ENCODE peak calls at places on chromosomes 6 and 20, in six cellular contexts. G is right lobe of liver; Z is A549; P is CD4-positive, alpha-beta T cell; L is endothelial cell of umbilical vein; W is psoas muscle. S is an unnamed sample.

GRCh38 chr6:89117285-89118108 is at the start of gene SRSF12:
- DNase-seq in G (peak), Z (peak), P (peak), L (peak), W (peak), S (peak)

GRCh38 chr6:40788661-40789111 is 201.5 kb upstream of the LRFN2 start:
- DNase-seq in G (no peak), Z (no peak), P (peak), L (peak), W (no peak), S (no peak)

GRCh38 chr6:30821862-30822784 is 62.2 kb upstream of the DDR1 start:
- DNase-seq in G (no peak), Z (peak), P (no peak), L (peak), W (no peak), S (peak)

GRCh38 chr20:48329676-48330644 is 497.8 kb downstream of the PREX1 start:
- DNase-seq in G (no peak), Z (peak), P (no peak), L (peak), W (no peak), S (no peak)

GRCh38 chr6:163415176-163415619 is 680 bp downstream of the QKI start:
- DNase-seq in G (peak), Z (no peak), P (peak), L (no peak), W (peak), S (no peak)

GRCh38 chr20:63748356-63749270 is 9.0 kb downstream of the SLC2A4RG start:
- DNase-seq in G (peak), Z (no peak), P (no peak), L (no peak), W (peak), S (no peak)

GRCh38 chr6:27518881-27519795 is 46.2 kb upstream of the ZNF184 start:
- DNase-seq in G (peak), Z (no peak), P (peak), L (peak), W (peak), S (peak)

GRCh38 chr6:15026832-15027231 is 219.0 kb upstream of the JARID2 start:
- DNase-seq in G (no peak), Z (peak), P (no peak), L (no peak), W (no peak), S (no peak)

GRCh38 chr6:87029711-87030314 is 65.1 kb downstream of the CGA start:
- DNase-seq in G (no peak), Z (peak), P (no peak), L (peak), W (no peak), S (peak)

GRCh38 chr6:10595731-10596664 is 74.8 kb downstream of the GCNT2 start:
- DNase-seq in G (no peak), Z (no peak), P (no peak), L (no peak), W (no peak), S (no peak)

GRCh38 chr6:64330694-64331309 is 695.2 kb downstream of the PHF3 start:
- DNase-seq in G (peak), Z (no peak), P (no peak), L (peak), W (peak), S (peak)

GRCh38 chr20:2767768-2768631 is 32.4 kb downstream of the CPXM1 start:
- DNase-seq in G (peak), Z (no peak), P (no peak), L (peak), W (no peak), S (peak)

GRCh38 chr6:55668625-55669024 is 89.6 kb upstream of the HMGCLL1 start:
- DNase-seq in G (no peak), Z (no peak), P (no peak), L (peak), W (no peak), S (no peak)

GRCh38 chr20:3808141-3808479 is 12.0 kb downstream of the CDC25B start:
- DNase-seq in G (peak), Z (peak), P (no peak), L (peak), W (peak), S (peak)

GRCh38 chr6:124765314-124765713 is 196.9 kb upstream of the RNF217 start:
- DNase-seq in G (no peak), Z (no peak), P (no peak), L (no peak), W (no peak), S (no peak)

GRCh38 chr6:143620461-143620860 is 57.3 kb upstream of the PHACTR2 start:
- DNase-seq in G (no peak), Z (no peak), P (no peak), L (no peak), W (no peak), S (no peak)

GRCh38 chr20:46568570-46569129 is 18.2 kb upstream of the OCSTAMP start:
- DNase-seq in G (no peak), Z (no peak), P (no peak), L (peak), W (peak), S (no peak)

GRCh38 chr6:17877196-17877889 is 110.1 kb downstream of the KIF13A start:
- DNase-seq in G (no peak), Z (peak), P (no peak), L (no peak), W (no peak), S (peak)

GRCh38 chr20:64279826-64280459 is 24.4 kb downstream of the PCMTD2 start:
- DNase-seq in G (no peak), Z (no peak), P (no peak), L (no peak), W (no peak), S (no peak)

GRCh38 chr6:169970306-169970988 is 219.0 kb downstream of the ERMARD start:
- DNase-seq in G (no peak), Z (no peak), P (no peak), L (no peak), W (no peak), S (no peak)

GRCh38 chr6:47678739-47679138 is 19.6 kb upstream of the ADGRF4 start:
- DNase-seq in G (no peak), Z (no peak), P (no peak), L (no peak), W (no peak), S (no peak)

GRCh38 chr20:41009960-41010359 is 18.7 kb upstream of the TOP1 start:
- DNase-seq in G (no peak), Z (no peak), P (no peak), L (peak), W (no peak), S (no peak)

GRCh38 chr6:150844371-150844770 is 21.1 kb upstream of the MTHFD1L start:
- DNase-seq in G (no peak), Z (no peak), P (no peak), L (no peak), W (no peak), S (no peak)

GRCh38 chr6:834879-835278 is 141.9 kb upstream of the EXOC2 start:
- DNase-seq in G (no peak), Z (no peak), P (no peak), L (no peak), W (no peak), S (no peak)

GRCh38 chr6:38337819-38338465 is 301.8 kb downstream of the BTBD9 start:
- DNase-seq in G (no peak), Z (peak), P (no peak), L (peak), W (no peak), S (peak)

GRCh38 chr6:85966859-85967258 is 324.2 kb upstream of the SYNCRIP start:
- DNase-seq in G (no peak), Z (no peak), P (no peak), L (no peak), W (no peak), S (no peak)

GRCh38 chr6:148565931-148566663 is 180.7 kb upstream of the UST start:
- DNase-seq in G (no peak), Z (no peak), P (no peak), L (peak), W (no peak), S (peak)

GRCh38 chr6:167153523-167153959 is 4.2 kb downstream of the GPR31 start:
- DNase-seq in G (no peak), Z (no peak), P (no peak), L (peak), W (no peak), S (peak)

GRCh38 chr6:132814716-132815570 is 574 bp downstream of the RPS12 start:
- DNase-seq in G (peak), Z (no peak), P (no peak), L (peak), W (no peak), S (no peak)

GRCh38 chr6:170080169-170080827 is 210.6 kb downstream of the DLL1 start:
- DNase-seq in G (no peak), Z (no peak), P (no peak), L (no peak), W (peak), S (no peak)

GRCh38 chr6:121645100-121645745 is 209.8 kb downstream of the GJA1 start:
- DNase-seq in G (no peak), Z (no peak), P (no peak), L (no peak), W (no peak), S (no peak)

GRCh38 chr6:128199461-128199860 is 298.6 kb upstream of the THEMIS start:
- DNase-seq in G (no peak), Z (no peak), P (no peak), L (no peak), W (no peak), S (no peak)

GRCh38 chr6:42022755-42023384 is 27.5 kb upstream of the TAF8 start:
- DNase-seq in G (no peak), Z (no peak), P (no peak), L (no peak), W (no peak), S (no peak)

GRCh38 chr6:42025066-42025789 is 25.1 kb upstream of the TAF8 start:
- DNase-seq in G (no peak), Z (no peak), P (no peak), L (no peak), W (no peak), S (no peak)

GRCh38 chr6:42025790-42026311 is 24.5 kb upstream of the TAF8 start:
- DNase-seq in G (no peak), Z (no peak), P (no peak), L (no peak), W (no peak), S (no peak)

GRCh38 chr6:42020967-42021366 is 29.4 kb upstream of the TAF8 start:
- DNase-seq in G (no peak), Z (no peak), P (no peak), L (no peak), W (no peak), S (no peak)

DNA sequence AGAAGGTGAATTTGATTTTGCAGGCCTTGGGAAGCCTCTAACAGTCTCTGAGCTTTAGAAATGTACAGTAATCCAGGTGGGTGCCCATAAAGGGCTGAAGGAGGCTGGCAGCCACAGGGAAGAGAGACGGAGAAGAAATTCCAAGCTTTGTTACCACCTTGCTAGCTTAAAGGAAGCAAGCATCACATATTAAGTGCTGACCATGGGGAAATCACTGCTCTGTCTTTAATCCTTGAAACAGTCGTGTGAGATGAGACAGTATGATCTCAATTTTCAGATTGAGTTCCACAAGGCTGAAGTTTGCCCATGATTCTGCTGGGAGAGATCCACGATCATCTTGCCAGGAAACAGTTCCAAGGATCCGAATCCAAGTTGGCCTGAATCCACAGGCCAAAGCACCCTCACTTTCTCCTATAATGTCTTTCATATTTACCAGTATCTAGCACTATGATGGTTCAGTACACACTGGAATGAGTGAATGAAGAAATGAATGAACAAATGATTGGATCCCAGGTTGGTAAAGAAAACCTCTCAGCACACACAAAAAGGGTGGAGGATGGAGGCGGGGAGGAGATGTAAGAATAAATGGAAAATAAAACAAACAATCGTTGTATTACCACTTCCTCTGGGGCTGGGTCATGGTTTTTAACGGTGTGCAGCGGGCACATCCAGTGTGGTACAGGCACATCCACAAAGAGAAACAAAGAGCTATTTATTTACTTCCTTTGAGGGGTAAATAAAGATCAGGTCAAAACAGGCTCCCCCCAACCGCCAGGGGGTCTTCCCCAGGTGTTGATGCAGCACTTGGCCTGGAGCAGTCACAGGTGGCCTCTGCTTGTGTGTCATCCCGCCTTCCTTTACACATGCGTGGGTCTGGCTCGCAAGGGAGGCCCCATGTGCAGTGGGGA is 28.2 kb upstream of the TAF8 start:
- DNase-seq in G (no peak), Z (no peak), P (peak), L (no peak), W (no peak), S (no peak)
- H3K27ac ChIP-seq in G (no peak), Z (peak), P (peak), L (no peak), W (no peak), S (no peak)

DNA sequence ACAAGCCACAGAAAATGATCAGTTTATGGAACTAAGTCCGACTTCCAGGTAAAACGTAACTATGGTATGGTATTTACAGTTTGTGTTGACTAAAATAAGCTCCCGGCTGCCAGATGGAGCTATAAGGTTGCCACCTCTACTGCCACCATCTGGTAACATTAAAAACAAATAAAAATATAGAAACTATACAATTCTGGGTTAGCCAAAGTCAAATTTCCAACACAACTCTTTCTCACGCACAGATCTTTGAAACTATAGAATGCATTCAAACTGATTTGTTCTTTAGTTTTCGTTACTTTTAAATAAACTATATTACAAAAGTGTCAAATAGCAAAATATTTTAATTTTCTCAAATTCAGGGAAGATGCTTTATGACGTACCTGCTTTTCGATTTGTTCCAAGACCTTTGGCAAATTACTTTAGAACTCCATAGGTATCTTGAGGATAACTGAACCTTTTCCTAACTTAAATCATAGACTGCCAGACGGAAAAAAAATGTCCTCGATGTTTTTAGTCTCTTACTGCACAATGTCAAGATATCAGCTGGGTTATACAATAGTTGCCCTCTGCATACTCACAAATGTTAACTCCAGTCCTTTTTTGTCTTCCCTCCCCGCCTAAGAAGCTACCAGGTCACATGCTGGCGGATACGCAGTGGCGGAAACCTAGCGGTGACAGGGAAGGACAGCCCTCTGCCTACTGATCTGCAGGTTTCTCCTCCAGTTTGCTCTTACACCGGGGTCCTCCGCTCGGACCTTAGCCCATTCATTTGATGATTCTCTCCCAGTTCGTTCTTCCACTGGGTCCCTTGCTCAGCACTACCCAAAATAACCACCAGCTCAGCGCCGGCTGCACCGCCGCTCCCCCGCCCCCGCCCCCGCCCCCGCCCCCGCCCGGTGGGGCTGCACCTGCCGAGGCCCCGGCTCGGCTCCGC is 888 bp downstream of the SLC17A5 start:
- DNase-seq in G (peak), Z (peak), P (peak), L (peak), W (peak), S (peak)
- TF ChIP-seq CTCF in G (peak), Z (peak), P (peak), L (no peak), W (peak), S (peak)

GRCh38 chr6:107653183-107653580 is 163.3 kb downstream of the SOBP start:
- DNase-seq in G (no peak), Z (no peak), P (no peak), L (no peak), W (peak), S (no peak)
- H3K27ac ChIP-seq in G (no peak), Z (no peak), P (no peak), L (no peak), W (peak), S (no peak)

GRCh38 chr20:23612385-23612784 is 6.7 kb upstream of the CST9 start:
- DNase-seq in G (no peak), Z (no peak), P (no peak), L (no peak), W (no peak), S (no peak)

GRCh38 chr20:23608251-23608846 is 2.6 kb upstream of the CST9 start:
- DNase-seq in G (no peak), Z (no peak), P (no peak), L (no peak), W (no peak), S (no peak)

GRCh38 chr20:23609486-23610109 is 3.9 kb upstream of the CST9 start:
- DNase-seq in G (no peak), Z (no peak), P (no peak), L (no peak), W (no peak), S (no peak)

GRCh38 chr20:23614163-23614562 is 8.4 kb upstream of the CST9 start:
- DNase-seq in G (no peak), Z (no peak), P (no peak), L (no peak), W (no peak), S (no peak)

DNA sequence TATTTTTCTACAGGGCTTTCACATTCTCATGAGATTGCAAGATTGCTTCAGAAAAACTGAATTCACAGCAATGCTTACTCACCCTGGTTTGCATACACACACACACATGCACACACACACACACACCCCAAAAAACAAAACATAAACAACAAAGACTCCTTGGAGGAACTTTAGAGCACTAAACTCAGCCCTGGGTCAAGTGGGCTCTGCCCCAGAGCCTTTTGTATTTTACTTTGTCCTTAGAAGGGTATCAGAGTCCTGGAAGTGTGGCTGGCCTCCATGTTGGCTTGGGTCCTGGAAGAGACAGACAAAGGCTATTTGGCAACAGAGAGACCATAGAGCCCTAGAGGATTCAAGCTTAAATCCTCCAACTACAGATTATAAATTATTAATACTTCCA is 8.0 kb upstream of the CST9 start:
- DNase-seq in G (no peak), Z (no peak), P (no peak), L (no peak), W (no peak), S (no peak)
- TF ChIP-seq CTCF in G (no peak), Z (no peak), P (no peak), L (no peak), W (no peak), S (no peak)

GRCh38 chr20:44204156-44204831 is 6.3 kb downstream of the OSER1 start:
- DNase-seq in G (no peak), Z (peak), P (no peak), L (peak), W (no peak), S (peak)
- H3K27ac ChIP-seq in G (no peak), Z (peak), P (no peak), L (peak), W (peak), S (peak)

GRCh38 chr20:58702859-58703648 is 10.5 kb downstream of the NPEPL1 start:
- DNase-seq in G (no peak), Z (no peak), P (no peak), L (no peak), W (no peak), S (no peak)
- TF ChIP-seq CTCF in G (no peak), Z (no peak), P (peak), L (peak), W (peak), S (no peak)

GRCh38 chr6:33200234-33201146 is at the start of the genes RXRB and SLC39A7:
- DNase-seq in G (peak), Z (peak), P (peak), L (peak), W (peak), S (peak)

GRCh38 chr6:33203443-33204164 is 851 bp upstream of the HSD17B8 start:
- DNase-seq in G (no peak), Z (no peak), P (no peak), L (no peak), W (peak), S (no peak)

GRCh38 chr6:33201147-33201545 is 479 bp downstream of the SLC39A7 start:
- DNase-seq in G (no peak), Z (no peak), P (no peak), L (no peak), W (peak), S (no peak)

GRCh38 chr6:33202799-33203198 is 1.7 kb upstream of the HSD17B8 start:
- DNase-seq in G (no peak), Z (no peak), P (no peak), L (no peak), W (peak), S (no peak)

DNA sequence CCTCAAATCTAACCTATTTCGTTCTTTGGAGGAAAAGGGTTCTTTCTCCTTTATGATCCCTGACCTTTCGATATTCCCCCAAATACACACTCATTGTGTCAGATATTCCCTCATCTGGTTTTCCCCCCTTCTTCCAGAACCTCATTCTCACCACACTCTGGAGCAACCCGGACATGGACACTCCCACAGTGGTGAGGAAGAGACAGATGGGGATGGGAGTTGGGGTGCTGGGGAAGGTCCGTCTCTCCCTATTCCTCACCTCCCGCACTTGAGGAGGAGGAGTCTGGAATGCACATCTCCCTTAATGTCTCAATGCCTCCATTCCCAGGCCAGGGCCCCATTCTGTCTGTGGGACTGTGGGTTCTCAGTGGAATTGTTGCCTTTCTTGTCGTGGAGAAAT is 1.3 kb downstream of the SLC39A7 start:
- DNase-seq in G (no peak), Z (no peak), P (no peak), L (no peak), W (no peak), S (no peak)
- H3K27ac ChIP-seq in G (no peak), Z (no peak), P (no peak), L (no peak), W (peak), S (peak)

GRCh38 chr6:157021267-157022021 is 244.3 kb downstream of the ARID1B start:
- DNase-seq in G (peak), Z (peak), P (peak), L (peak), W (peak), S (peak)
- TF ChIP-seq CTCF in G (peak), Z (peak), P (peak), L (peak), W (peak), S (peak)

GRCh38 chr20:19926581-19926980 is 90.6 kb upstream of the NAA20 start:
- DNase-seq in G (no peak), Z (no peak), P (no peak), L (no peak), W (no peak), S (no peak)
- H3K27ac ChIP-seq in G (no peak), Z (no peak), P (no peak), L (no peak), W (no peak), S (no peak)

GRCh38 chr20:44253528-44253927 is 6.4 kb downstream of the GDAP1L1 start:
- DNase-seq in G (no peak), Z (no peak), P (no peak), L (no peak), W (no peak), S (no peak)
- TF ChIP-seq CTCF in G (no peak), Z (no peak), P (no peak), L (no peak), W (no peak), S (no peak)